ENCODE peak calls at places on chromosome 21, in ten cellular contexts. One of them, this sample, is unnamed. For H3K36me3, the result is how much of the 10 kb centered on the place peaks cover.

GRCh38 chr21:39319814-39320332 is 6.4 kb upstream of the BRWD1 start:
- DNase-seq in Peyer's patch: no peak
- DNase-seq in HepG2: no peak
- DNase-seq in thoracic aorta: no peak
- DNase-seq in tibial artery: no peak
- DNase-seq in uterus: no peak
- DNase-seq in endodermal cell: no peak
- DNase-seq in ovary: no peak
- DNase-seq in heart right ventricle: peak
- DNase-seq in esophagus squamous epithelium: no peak
- DNase-seq in this sample: no peak

GRCh38 chr21:17930102-17930501 is 110.9 kb upstream of the C21orf91 start:
- DNase-seq in ovary: no peak
- DNase-seq in Peyer's patch: no peak
- DNase-seq in heart right ventricle: no peak
- DNase-seq in tibial artery: no peak
- DNase-seq in HepG2: no peak
- DNase-seq in esophagus squamous epithelium: no peak
- DNase-seq in thoracic aorta: no peak
- DNase-seq in endodermal cell: no peak
- DNase-seq in uterus: no peak
- DNase-seq in this sample: no peak

GRCh38 chr21:24729568-24729967 is 877.7 kb downstream of the MRPL39 start:
- DNase-seq in endodermal cell: no peak
- DNase-seq in ovary: no peak
- DNase-seq in heart right ventricle: no peak
- DNase-seq in Peyer's patch: no peak
- DNase-seq in tibial artery: no peak
- DNase-seq in thoracic aorta: no peak
- DNase-seq in HepG2: no peak
- DNase-seq in esophagus squamous epithelium: no peak
- DNase-seq in uterus: no peak
- DNase-seq in this sample: no peak

GRCh38 chr21:42939581-42940413 is 14.4 kb upstream of the ERVH48-1 start:
- DNase-seq in ovary: peak
- DNase-seq in endodermal cell: peak
- DNase-seq in tibial artery: peak
- DNase-seq in thoracic aorta: peak
- DNase-seq in Peyer's patch: peak
- DNase-seq in heart right ventricle: peak
- DNase-seq in esophagus squamous epithelium: no peak
- DNase-seq in uterus: peak
- DNase-seq in HepG2: peak
- DNase-seq in this sample: no peak

GRCh38 chr21:44455524-44456206 is 355 bp downstream of the LRRC3 start:
- DNase-seq in uterus: no peak
- DNase-seq in esophagus squamous epithelium: no peak
- DNase-seq in thoracic aorta: no peak
- DNase-seq in ovary: peak
- DNase-seq in HepG2: no peak
- DNase-seq in heart right ventricle: no peak
- DNase-seq in tibial artery: no peak
- DNase-seq in Peyer's patch: peak
- DNase-seq in endodermal cell: peak
- DNase-seq in this sample: peak

GRCh38 chr21:38234395-38235142 is 22.2 kb upstream of the KCNJ15 start:
- DNase-seq in HepG2: no peak
- DNase-seq in heart right ventricle: no peak
- DNase-seq in esophagus squamous epithelium: no peak
- DNase-seq in Peyer's patch: no peak
- DNase-seq in thoracic aorta: no peak
- DNase-seq in ovary: no peak
- DNase-seq in tibial artery: no peak
- DNase-seq in endodermal cell: no peak
- DNase-seq in uterus: no peak
- DNase-seq in this sample: no peak

GRCh38 chr21:36183144-36183795 is 26.6 kb downstream of the DOP1B start:
- DNase-seq in esophagus squamous epithelium: no peak
- DNase-seq in Peyer's patch: no peak
- DNase-seq in HepG2: no peak
- DNase-seq in ovary: no peak
- DNase-seq in tibial artery: no peak
- DNase-seq in thoracic aorta: no peak
- DNase-seq in uterus: no peak
- DNase-seq in heart right ventricle: no peak
- DNase-seq in endodermal cell: no peak
- DNase-seq in this sample: no peak

GRCh38 chr21:24895885-24896734 is 711.2 kb downstream of the MRPL39 start:
- DNase-seq in tibial artery: no peak
- DNase-seq in thoracic aorta: no peak
- DNase-seq in uterus: no peak
- DNase-seq in ovary: peak
- DNase-seq in HepG2: no peak
- DNase-seq in endodermal cell: peak
- DNase-seq in esophagus squamous epithelium: no peak
- DNase-seq in Peyer's patch: no peak
- DNase-seq in heart right ventricle: no peak
- DNase-seq in this sample: no peak

GRCh38 chr21:36640260-36641244 is 58.4 kb upstream of the SIM2 start:
- DNase-seq in tibial artery: no peak
- DNase-seq in esophagus squamous epithelium: no peak
- DNase-seq in uterus: no peak
- DNase-seq in Peyer's patch: no peak
- DNase-seq in HepG2: no peak
- DNase-seq in thoracic aorta: no peak
- DNase-seq in heart right ventricle: no peak
- DNase-seq in endodermal cell: peak
- DNase-seq in ovary: no peak
- DNase-seq in this sample: no peak

GRCh38 chr21:8990326-8991087 is 1530.9 kb upstream of the TPTE start:
- DNase-seq in HepG2: peak
- DNase-seq in thoracic aorta: no peak
- DNase-seq in tibial artery: no peak
- DNase-seq in esophagus squamous epithelium: no peak
- DNase-seq in uterus: no peak
- DNase-seq in endodermal cell: peak
- DNase-seq in heart right ventricle: no peak
- DNase-seq in ovary: no peak
- DNase-seq in Peyer's patch: no peak
- DNase-seq in this sample: no peak

GRCh38 chr21:37193006-37193405 is 74.1 kb downstream of the VPS26C start:
- DNase-seq in thoracic aorta: no peak
- DNase-seq in endodermal cell: peak
- DNase-seq in Peyer's patch: no peak
- DNase-seq in HepG2: no peak
- DNase-seq in heart right ventricle: no peak
- DNase-seq in tibial artery: no peak
- DNase-seq in ovary: no peak
- DNase-seq in uterus: no peak
- DNase-seq in esophagus squamous epithelium: no peak
- DNase-seq in this sample: no peak

GRCh38 chr21:14050121-14050520 is 160.6 kb downstream of the LIPI start:
- DNase-seq in esophagus squamous epithelium: no peak
- DNase-seq in Peyer's patch: no peak
- DNase-seq in uterus: no peak
- DNase-seq in thoracic aorta: no peak
- DNase-seq in endodermal cell: no peak
- DNase-seq in ovary: no peak
- DNase-seq in heart right ventricle: no peak
- DNase-seq in tibial artery: no peak
- DNase-seq in HepG2: no peak
- DNase-seq in this sample: no peak

GRCh38 chr21:38787461-38788274 is 18.1 kb upstream of the ETS2 start:
- DNase-seq in Peyer's patch: peak
- DNase-seq in HepG2: peak
- DNase-seq in ovary: no peak
- DNase-seq in endodermal cell: peak
- DNase-seq in tibial artery: no peak
- DNase-seq in uterus: no peak
- DNase-seq in thoracic aorta: no peak
- DNase-seq in esophagus squamous epithelium: no peak
- DNase-seq in heart right ventricle: no peak
- DNase-seq in this sample: no peak

GRCh38 chr21:28704746-28705145 is 287.9 kb downstream of the LTN1 start:
- DNase-seq in endodermal cell: no peak
- DNase-seq in tibial artery: no peak
- DNase-seq in uterus: peak
- DNase-seq in esophagus squamous epithelium: no peak
- DNase-seq in heart right ventricle: peak
- DNase-seq in ovary: no peak
- DNase-seq in HepG2: no peak
- DNase-seq in Peyer's patch: no peak
- DNase-seq in thoracic aorta: no peak
- DNase-seq in this sample: no peak

GRCh38 chr21:41914358-41914757 is 35.2 kb upstream of the PRDM15 start:
- DNase-seq in Peyer's patch: no peak
- DNase-seq in HepG2: no peak
- DNase-seq in tibial artery: no peak
- DNase-seq in uterus: no peak
- DNase-seq in endodermal cell: no peak
- DNase-seq in heart right ventricle: no peak
- DNase-seq in thoracic aorta: no peak
- DNase-seq in ovary: peak
- DNase-seq in esophagus squamous epithelium: no peak
- DNase-seq in this sample: no peak
- H3K36me3 ChIP-seq in Peyer's patch: under half
- H3K36me3 ChIP-seq in HepG2: half or more
- H3K36me3 ChIP-seq in tibial artery: half or more
- H3K36me3 ChIP-seq in uterus: under half
- H3K36me3 ChIP-seq in endodermal cell: under half
- H3K36me3 ChIP-seq in heart right ventricle: under half
- H3K36me3 ChIP-seq in thoracic aorta: half or more
- H3K36me3 ChIP-seq in ovary: under half
- H3K36me3 ChIP-seq in esophagus squamous epithelium: under half
- H3K36me3 ChIP-seq in this sample: under half

GRCh38 chr21:30598802-30599201 is at the start of gene KRTAP6-2:
- DNase-seq in uterus: no peak
- DNase-seq in tibial artery: no peak
- DNase-seq in endodermal cell: no peak
- DNase-seq in esophagus squamous epithelium: no peak
- DNase-seq in Peyer's patch: no peak
- DNase-seq in thoracic aorta: no peak
- DNase-seq in heart right ventricle: no peak
- DNase-seq in HepG2: no peak
- DNase-seq in ovary: no peak
- DNase-seq in this sample: no peak

GRCh38 chr21:30605968-30606367 is 5.1 kb downstream of the KRTAP22-1 start:
- DNase-seq in Peyer's patch: no peak
- DNase-seq in heart right ventricle: no peak
- DNase-seq in endodermal cell: peak
- DNase-seq in ovary: no peak
- DNase-seq in thoracic aorta: no peak
- DNase-seq in esophagus squamous epithelium: no peak
- DNase-seq in tibial artery: no peak
- DNase-seq in HepG2: no peak
- DNase-seq in uterus: no peak
- DNase-seq in this sample: no peak

GRCh38 chr21:30600787-30601186 is at the start of gene KRTAP22-1:
- DNase-seq in thoracic aorta: no peak
- DNase-seq in ovary: no peak
- DNase-seq in tibial artery: no peak
- DNase-seq in HepG2: no peak
- DNase-seq in uterus: no peak
- DNase-seq in endodermal cell: no peak
- DNase-seq in esophagus squamous epithelium: no peak
- DNase-seq in Peyer's patch: no peak
- DNase-seq in heart right ventricle: no peak
- DNase-seq in this sample: no peak
- H3K36me3 ChIP-seq in thoracic aorta: under half
- H3K36me3 ChIP-seq in ovary: under half
- H3K36me3 ChIP-seq in tibial artery: under half
- H3K36me3 ChIP-seq in HepG2: under half
- H3K36me3 ChIP-seq in uterus: under half
- H3K36me3 ChIP-seq in endodermal cell: under half
- H3K36me3 ChIP-seq in esophagus squamous epithelium: under half
- H3K36me3 ChIP-seq in Peyer's patch: under half
- H3K36me3 ChIP-seq in heart right ventricle: under half
- H3K36me3 ChIP-seq in this sample: under half

DNA sequence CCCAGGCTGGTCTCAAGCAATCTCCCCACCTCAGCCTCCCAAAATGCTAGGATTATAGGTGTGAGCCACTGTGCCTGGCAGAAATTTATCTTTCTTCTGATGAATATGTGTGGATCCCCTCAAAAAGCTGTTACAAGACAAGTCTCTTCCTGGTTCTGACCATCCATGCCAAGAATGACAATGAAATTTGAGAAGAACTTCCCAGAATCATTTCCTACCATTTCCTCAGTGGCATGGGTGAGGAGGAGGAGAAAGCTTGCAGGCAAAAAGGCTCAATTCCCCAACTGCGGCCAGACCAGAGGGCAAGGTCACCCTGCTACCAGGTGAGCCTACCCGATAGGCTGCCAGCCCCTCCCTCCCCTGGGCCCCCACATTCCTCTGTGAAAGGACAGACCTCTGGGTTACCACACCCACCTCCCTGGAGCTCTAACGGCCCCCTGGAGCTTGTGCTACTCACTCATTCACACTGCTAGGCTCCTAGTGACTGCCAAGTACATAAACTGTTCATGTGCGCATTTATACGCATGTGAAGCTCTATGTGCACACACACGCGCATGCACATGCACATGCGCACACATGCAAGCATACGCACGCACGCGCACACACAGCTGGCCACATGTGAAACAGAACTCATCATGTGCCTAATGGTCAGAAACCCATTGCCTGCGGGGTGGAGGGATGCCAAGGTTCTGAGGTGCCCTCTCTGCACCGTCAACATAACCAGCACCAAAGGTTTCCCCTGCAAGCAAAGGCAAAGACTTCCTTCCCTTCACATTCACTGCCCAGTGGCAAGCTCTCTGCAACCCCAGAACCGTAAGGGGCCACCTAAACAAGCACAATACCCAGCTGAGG is 17.1 kb downstream of the MRAP start:
- DNase-seq in heart right ventricle: no peak
- DNase-seq in Peyer's patch: no peak
- DNase-seq in uterus: no peak
- DNase-seq in thoracic aorta: no peak
- DNase-seq in ovary: no peak
- DNase-seq in tibial artery: no peak
- DNase-seq in esophagus squamous epithelium: no peak
- DNase-seq in HepG2: peak
- DNase-seq in endodermal cell: no peak
- DNase-seq in this sample: no peak
- H3K36me3 ChIP-seq in heart right ventricle: under half
- H3K36me3 ChIP-seq in Peyer's patch: under half
- H3K36me3 ChIP-seq in uterus: under half
- H3K36me3 ChIP-seq in thoracic aorta: half or more
- H3K36me3 ChIP-seq in ovary: under half
- H3K36me3 ChIP-seq in tibial artery: half or more
- H3K36me3 ChIP-seq in esophagus squamous epithelium: under half
- H3K36me3 ChIP-seq in HepG2: half or more
- H3K36me3 ChIP-seq in endodermal cell: half or more
- H3K36me3 ChIP-seq in this sample: under half

DNA sequence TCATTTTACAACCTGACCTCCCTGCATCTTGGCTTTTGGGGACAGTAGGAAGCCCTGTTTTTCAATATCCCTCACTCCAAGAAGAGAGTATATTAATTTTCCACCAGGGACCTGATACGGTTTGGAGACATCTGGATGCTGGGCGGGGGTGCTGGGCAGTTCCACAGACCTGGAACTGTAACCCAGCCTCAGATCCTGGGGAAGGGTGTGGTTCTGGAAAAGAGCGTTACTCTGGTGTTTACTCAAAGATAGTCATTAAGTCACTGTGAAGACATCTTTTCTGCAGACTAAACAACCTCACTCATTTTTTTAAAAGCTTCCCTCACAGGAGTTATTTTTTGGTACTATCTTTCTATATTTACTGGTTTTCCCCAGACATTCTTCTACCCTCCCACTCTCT is 189.8 kb downstream of the CLIC6 start:
- DNase-seq in heart right ventricle: no peak
- DNase-seq in endodermal cell: peak
- DNase-seq in esophagus squamous epithelium: no peak
- DNase-seq in ovary: no peak
- DNase-seq in uterus: no peak
- DNase-seq in tibial artery: no peak
- DNase-seq in thoracic aorta: no peak
- DNase-seq in HepG2: no peak
- DNase-seq in Peyer's patch: no peak
- DNase-seq in this sample: no peak
- H3K36me3 ChIP-seq in heart right ventricle: under half
- H3K36me3 ChIP-seq in endodermal cell: under half
- H3K36me3 ChIP-seq in esophagus squamous epithelium: under half
- H3K36me3 ChIP-seq in ovary: under half
- H3K36me3 ChIP-seq in uterus: under half
- H3K36me3 ChIP-seq in tibial artery: half or more
- H3K36me3 ChIP-seq in thoracic aorta: under half
- H3K36me3 ChIP-seq in HepG2: half or more
- H3K36me3 ChIP-seq in Peyer's patch: under half
- H3K36me3 ChIP-seq in this sample: under half

This sample was measured in naive thymus-derived CD4-positive, alpha-beta T cell.